ENCODE peak calls at places on chromosomes 3 and 15, in four cellular contexts. I is lower lobe of right lung, T is Panc1, O is glutamatergic neuron. Z is an unnamed sample.

GRCh38 chr3:114706591-114707224 is 412.9 kb downstream of the TIGIT start:
- DNase-seq in T (no peak), I (no peak), O (no peak), Z (no peak)

GRCh38 chr3:188207941-188208750 is 54.2 kb downstream of the LPP start:
- DNase-seq in T (no peak), O (peak; percentile 24), I (no peak), Z (no peak)

GRCh38 chr3:36804295-36805055 is 40.1 kb upstream of the DCLK3 start:
- DNase-seq in O (peak; percentile 70), I (no peak), T (no peak), Z (no peak)

GRCh38 chr3:12070098-12070497 is 65.9 kb downstream of the SYN2 start:
- DNase-seq in T (no peak), I (no peak), O (no peak), Z (no peak)

GRCh38 chr3:24551626-24552025 is 57.0 kb upstream of the THRB start:
- DNase-seq in I (no peak), O (no peak), T (no peak), Z (no peak)

GRCh38 chr3:193023218-193023617 is 105.6 kb upstream of the MB21D2 start:
- DNase-seq in T (no peak), O (no peak), I (no peak), Z (no peak)

GRCh38 chr15:91407237-91407889 is 307.3 kb downstream of the SV2B start:
- DNase-seq in I (no peak), T (no peak), O (no peak), Z (no peak)

GRCh38 chr3:33202581-33203457 is 15.8 kb downstream of the SUSD5 start:
- DNase-seq in I (peak; percentile 60), O (no peak), T (no peak), Z (no peak)

GRCh38 chr15:89171136-89172072 is 50.0 kb downstream of the RLBP1 start:
- DNase-seq in I (peak; percentile 54), O (peak; percentile 70), T (peak; percentile 12), Z (peak; percentile 55)

GRCh38 chr3:161673845-161674244 is 177.2 kb downstream of the OTOL1 start:
- DNase-seq in T (no peak), I (no peak), O (no peak), Z (no peak)

GRCh38 chr3:159787191-159787590 is 201.4 kb upstream of the IL12A start:
- DNase-seq in O (no peak), T (peak; percentile 80), I (no peak), Z (no peak)

GRCh38 chr3:190912736-190913135 is 50.2 kb upstream of the GMNC start:
- DNase-seq in I (no peak), T (no peak), O (no peak), Z (no peak)

GRCh38 chr3:157746391-157746790 is 243.2 kb upstream of the VEPH1 start:
- DNase-seq in I (no peak), T (no peak), O (no peak), Z (no peak)

GRCh38 chr15:100714749-100715342 is 112.5 kb downstream of the ASB7 start:
- DNase-seq in T (no peak), I (no peak), O (no peak), Z (no peak)

GRCh38 chr15:94135748-94136147 is 95.6 kb upstream of the MCTP2 start:
- DNase-seq in I (no peak), O (no peak), T (no peak), Z (no peak)

GRCh38 chr15:31489801-31490646 is 163.4 kb downstream of the KLF13 start:
- DNase-seq in I (no peak), T (no peak), O (no peak), Z (peak; percentile 14)

GRCh38 chr15:49215768-49216739 is 46.0 kb downstream of the GALK2 start:
- DNase-seq in I (peak; percentile 69), O (no peak), T (no peak), Z (no peak)

GRCh38 chr15:39583586-39584265 is 2.8 kb downstream of the THBS1 start:
- DNase-seq in I (no peak), O (no peak), T (no peak), Z (no peak)

GRCh38 chr15:95929232-95929846 is 401.2 kb upstream of the NR2F2 start:
- DNase-seq in I (no peak), T (no peak), O (no peak), Z (no peak)

GRCh38 chr15:91183630-91184029 is 83.6 kb downstream of the SV2B start:
- DNase-seq in I (no peak), T (no peak), O (no peak), Z (no peak)

GRCh38 chr3:139982404-139982803 is 47.4 kb downstream of the CLSTN2 start:
- DNase-seq in O (no peak), T (no peak), I (no peak), Z (no peak)

GRCh38 chr3:52231502-52232278 is 6.2 kb upstream of the TLR9 start:
- DNase-seq in O (peak; percentile 79), I (peak; percentile 85), T (no peak), Z (peak; percentile 64)

GRCh38 chr3:152403632-152404066 is 134.9 kb downstream of the MBNL1 start:
- DNase-seq in O (peak; percentile 25), T (no peak), I (peak; percentile 63), Z (no peak)

GRCh38 chr3:50117120-50117519 is 28.4 kb downstream of the RBM5 start:
- DNase-seq in O (no peak), I (no peak), T (no peak), Z (no peak)

GRCh38 chr15:78360958-78361714 is 21.0 kb downstream of the CRABP1 start:
- DNase-seq in T (no peak), O (no peak), I (no peak), Z (no peak)

GRCh38 chr15:41806291-41807181 is 21.4 kb upstream of the JMJD7 start:
- DNase-seq in I (no peak), O (no peak), T (no peak), Z (no peak)

GRCh38 chr3:83863380-83863779 is 1095.4 kb upstream of the CADM2 start:
- DNase-seq in I (no peak), T (no peak), O (no peak), Z (no peak)

GRCh38 chr3:30638685-30639412 is 32.4 kb downstream of the TGFBR2 start:
- DNase-seq in O (peak; percentile 81), I (no peak), T (no peak), Z (no peak)

GRCh38 chr15:25811481-25811906 is 51.6 kb downstream of the ATP10A start:
- DNase-seq in T (no peak), O (no peak), I (no peak), Z (no peak)

GRCh38 chr3:124246366-124246765 is 254.4 kb upstream of the ROPN1 start:
- DNase-seq in O (no peak), T (no peak), I (no peak), Z (no peak)

GRCh38 chr15:101052681-101053121 is 133.5 kb downstream of the LRRK1 start:
- DNase-seq in T (no peak), O (no peak), I (no peak), Z (no peak)

GRCh38 chr15:99054025-99054387 is 46.4 kb upstream of the PGPEP1L start:
- DNase-seq in T (peak; percentile 76), I (no peak), O (no peak), Z (no peak)

GRCh38 chr3:71305246-71306206 is 278.0 kb downstream of the FOXP1 start:
- DNase-seq in I (no peak), T (no peak), O (no peak), Z (peak; percentile 14)

GRCh38 chr15:100199711-100200286 is 142.0 kb downstream of the ADAMTS17 start:
- DNase-seq in I (no peak), O (no peak), T (no peak), Z (no peak)

GRCh38 chr3:154893813-154894212 is 186.3 kb upstream of the MME start:
- DNase-seq in O (no peak), T (no peak), I (no peak), Z (no peak)

GRCh38 chr15:55196458-55197361 is at the start of gene RSL24D1:
- DNase-seq in I (peak; percentile 98), T (peak; percentile 98), O (peak; percentile 93), Z (peak; percentile 84)

DNA sequence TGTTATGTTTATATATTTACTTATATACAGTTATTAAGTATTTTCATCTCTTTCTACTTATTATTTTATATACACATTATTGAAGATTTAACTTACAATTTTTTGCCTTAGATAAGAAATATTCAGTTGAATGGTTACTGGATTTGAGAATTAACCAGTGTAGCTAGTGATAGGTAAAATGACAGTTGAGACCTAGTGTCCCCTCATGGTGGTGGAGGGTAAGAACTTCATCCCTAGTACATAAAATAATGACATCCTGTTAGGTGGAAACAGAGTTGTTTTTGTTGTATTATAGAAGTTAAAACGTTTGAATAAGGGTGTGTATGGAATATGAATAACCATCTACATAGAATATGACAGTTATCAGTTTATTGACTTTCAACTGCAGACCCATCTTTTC is 1152.4 kb upstream of the ALCAM start:
- DNase-seq in O (no peak), T (no peak), I (no peak), Z (no peak)
- TF ChIP-seq CTCF in O (no peak), T (no peak), I (no peak), Z (no peak)

GRCh38 chr15:63093486-63094205 is 28.0 kb upstream of the LACTB start:
- DNase-seq in O (peak; percentile 84), T (peak; percentile 72), I (peak; percentile 77), Z (peak; percentile 65)
- TF ChIP-seq CTCF in O (peak; percentile 51), T (peak; percentile 91), I (peak; percentile 90), Z (peak; percentile 88)

GRCh38 chr15:22979699-22980188 is 424 bp downstream of the CYFIP1 start:
- DNase-seq in O (peak; percentile 48), I (no peak), T (no peak), Z (peak; percentile 18)

GRCh38 chr15:22980189-22981136 is at the start of gene CYFIP1:
- DNase-seq in I (peak; percentile 90), T (no peak), O (peak; percentile 83), Z (peak; percentile 72)

GRCh38 chr15:22981336-22981840 is 1.2 kb upstream of the CYFIP1 start:
- DNase-seq in O (no peak), I (no peak), T (no peak), Z (no peak)

GRCh38 chr15:22978691-22979068 is 1.5 kb downstream of the CYFIP1 start:
- DNase-seq in O (no peak), T (no peak), I (no peak), Z (no peak)

GRCh38 chr15:22979069-22979698 is 984 bp downstream of the CYFIP1 start:
- DNase-seq in I (peak; percentile 77), O (peak; percentile 69), T (no peak), Z (peak; percentile 37)
- TF ChIP-seq CTCF in I (no peak), O (no peak), T (no peak), Z (no peak)

GRCh38 chr3:78868570-78868969 is 899.2 kb downstream of the ROBO1 start:
- DNase-seq in I (no peak), T (no peak), O (no peak), Z (no peak)
- TF ChIP-seq CTCF in I (no peak), T (no peak), O (no peak), Z (no peak)